ENCODE peak calls at places on chromosomes 12 and 14, in six cellular contexts. U, J, Z, C, X and S are unnamed samples.

GRCh38 chr12:121801601-121802484 is 2.0 kb upstream of the SETD1B start:
- ATAC-seq in U (no peak), X (peak), J (no peak), Z (no peak), C (peak), S (no peak)

GRCh38 chr14:101880016-101880297 is 84.4 kb upstream of the DYNC1H1 start:
- ATAC-seq in Z (no peak), U (no peak), C (no peak), X (no peak), J (no peak), S (no peak)

GRCh38 chr12:116236148-116236731 is 41.3 kb downstream of the MED13L start:
- ATAC-seq in U (peak), Z (peak), C (peak), J (peak), X (peak), S (peak)

GRCh38 chr14:49581209-49581960 is 4.8 kb downstream of the RPS29 start:
- ATAC-seq in C (no peak), J (no peak), Z (peak), X (no peak), U (no peak), S (no peak)

GRCh38 chr14:51079489-51079888 is 15.4 kb downstream of the TRIM9 start:
- ATAC-seq in J (no peak), X (no peak), Z (no peak), U (peak), C (no peak), S (peak)

GRCh38 chr14:75457648-75458165 is 29.9 kb downstream of the JDP2 start:
- ATAC-seq in J (no peak), Z (no peak), U (no peak), X (no peak), C (no peak), S (no peak)

GRCh38 chr14:63292805-63293204 is 25.9 kb downstream of the GPHB5 start:
- ATAC-seq in X (no peak), C (no peak), Z (no peak), J (no peak), U (no peak), S (no peak)

GRCh38 chr12:121787063-121787774 is 6.3 kb downstream of the RHOF start:
- ATAC-seq in C (no peak), U (no peak), X (peak), J (no peak), Z (peak), S (no peak)

GRCh38 chr12:117022465-117022864 is 76.8 kb downstream of the TESC start:
- ATAC-seq in C (no peak), U (no peak), X (no peak), J (no peak), Z (no peak), S (no peak)

GRCh38 chr12:99985129-99985570 is 414 bp upstream of the ANKS1B start:
- ATAC-seq in U (peak), Z (no peak), J (peak), X (no peak), C (no peak), S (peak)

GRCh38 chr12:22518067-22518719 is 26.1 kb downstream of the C2CD5 start:
- ATAC-seq in J (no peak), C (no peak), U (peak), Z (no peak), X (no peak), S (no peak)

GRCh38 chr12:92436847-92437246 is 265.9 kb upstream of the PLEKHG7 start:
- ATAC-seq in J (no peak), X (no peak), C (no peak), U (no peak), Z (no peak), S (no peak)

GRCh38 chr14:68790656-68791077 is 2.2 kb downstream of the ZFP36L1 start:
- ATAC-seq in Z (no peak), U (no peak), C (no peak), J (no peak), X (peak), S (no peak)